ENCODE peak calls at places on chromosomes 1 and 21, in seven cellular contexts. One of them, this sample, is unnamed.

GRCh38 chr1:27318137-27318536 is 3.8 kb upstream of the TMEM222 start:
- DNase-seq in HepG2: no peak
- DNase-seq in SK-N-SH: no peak
- DNase-seq in K562: no peak
- DNase-seq in GM12878: no peak
- DNase-seq in H1: no peak
- DNase-seq in HCT116: no peak
- DNase-seq in this sample: no peak

GRCh38 chr1:184536246-184536985 is 149.6 kb downstream of the C1orf21 start:
- DNase-seq in GM12878: no peak
- DNase-seq in SK-N-SH: no peak
- DNase-seq in HCT116: no peak
- DNase-seq in HepG2: no peak
- DNase-seq in H1: no peak
- DNase-seq in K562: no peak
- DNase-seq in this sample: no peak

GRCh38 chr1:109388884-109389637 is 8.7 kb downstream of the SORT1 start:
- DNase-seq in GM12878: no peak
- DNase-seq in HCT116: no peak
- DNase-seq in K562: peak; percentile 55
- DNase-seq in H1: no peak
- DNase-seq in SK-N-SH: no peak
- DNase-seq in HepG2: no peak
- DNase-seq in this sample: no peak

GRCh38 chr1:62364726-62365125 is 45.5 kb upstream of the KANK4 start:
- DNase-seq in SK-N-SH: no peak
- DNase-seq in K562: no peak
- DNase-seq in HCT116: no peak
- DNase-seq in H1: no peak
- DNase-seq in GM12878: no peak
- DNase-seq in HepG2: peak; percentile 20
- DNase-seq in this sample: no peak

GRCh38 chr1:237580726-237581125 is 310.0 kb downstream of the ZP4 start:
- DNase-seq in GM12878: no peak
- DNase-seq in HepG2: no peak
- DNase-seq in SK-N-SH: no peak
- DNase-seq in K562: no peak
- DNase-seq in HCT116: no peak
- DNase-seq in H1: no peak
- DNase-seq in this sample: no peak

GRCh38 chr21:42358937-42359336 is 7.4 kb downstream of the TFF1 start:
- DNase-seq in HCT116: no peak
- DNase-seq in K562: peak; percentile 73
- DNase-seq in SK-N-SH: no peak
- DNase-seq in HepG2: no peak
- DNase-seq in GM12878: no peak
- DNase-seq in H1: no peak
- DNase-seq in this sample: no peak

GRCh38 chr1:214500349-214501055 is 50.9 kb downstream of the PTPN14 start:
- DNase-seq in SK-N-SH: no peak
- DNase-seq in HepG2: no peak
- DNase-seq in GM12878: no peak
- DNase-seq in HCT116: no peak
- DNase-seq in H1: no peak
- DNase-seq in K562: no peak
- DNase-seq in this sample: no peak

GRCh38 chr1:244324176-244324883 is 127.4 kb downstream of the ADSS2 start:
- DNase-seq in HepG2: no peak
- DNase-seq in SK-N-SH: no peak
- DNase-seq in GM12878: no peak
- DNase-seq in HCT116: no peak
- DNase-seq in H1: no peak
- DNase-seq in K562: no peak
- DNase-seq in this sample: no peak

GRCh38 chr1:112358061-112358770 is 37.8 kb upstream of the CTTNBP2NL start:
- DNase-seq in K562: no peak
- DNase-seq in H1: no peak
- DNase-seq in SK-N-SH: no peak
- DNase-seq in HCT116: no peak
- DNase-seq in GM12878: no peak
- DNase-seq in HepG2: no peak
- DNase-seq in this sample: no peak

GRCh38 chr21:30232011-30232410 is 16.1 kb upstream of the CLDN8 start:
- DNase-seq in SK-N-SH: no peak
- DNase-seq in HepG2: no peak
- DNase-seq in H1: no peak
- DNase-seq in HCT116: no peak
- DNase-seq in GM12878: no peak
- DNase-seq in K562: no peak
- DNase-seq in this sample: no peak

GRCh38 chr1:168019407-168019806 is 82.5 kb upstream of the MPC2 start:
- DNase-seq in HepG2: no peak
- DNase-seq in K562: no peak
- DNase-seq in H1: no peak
- DNase-seq in HCT116: no peak
- DNase-seq in SK-N-SH: no peak
- DNase-seq in GM12878: no peak
- DNase-seq in this sample: no peak

GRCh38 chr1:226093621-226094020 is 31.1 kb downstream of the H3-3A start:
- DNase-seq in H1: no peak
- DNase-seq in HepG2: no peak
- DNase-seq in GM12878: no peak
- DNase-seq in K562: no peak
- DNase-seq in SK-N-SH: no peak
- DNase-seq in HCT116: no peak
- DNase-seq in this sample: no peak

GRCh38 chr1:99469641-99470040 is 176.3 kb upstream of the PALMD start:
- DNase-seq in SK-N-SH: no peak
- DNase-seq in HepG2: no peak
- DNase-seq in GM12878: no peak
- DNase-seq in HCT116: no peak
- DNase-seq in K562: no peak
- DNase-seq in H1: no peak
- DNase-seq in this sample: no peak

GRCh38 chr1:91036894-91037829 is 15.3 kb upstream of the ZNF644 start:
- DNase-seq in GM12878: no peak
- DNase-seq in HCT116: no peak
- DNase-seq in K562: no peak
- DNase-seq in HepG2: peak; percentile 86
- DNase-seq in H1: no peak
- DNase-seq in SK-N-SH: no peak
- DNase-seq in this sample: no peak

GRCh38 chr1:66924756-66925557 is at the start of the genes DNAI4 and MIER1:
- DNase-seq in SK-N-SH: peak; percentile 98
- DNase-seq in HCT116: peak; percentile 96
- DNase-seq in HepG2: peak; percentile 96
- DNase-seq in GM12878: peak; percentile 87
- DNase-seq in H1: peak; percentile 94
- DNase-seq in K562: peak; percentile 99
- DNase-seq in this sample: peak; percentile 96

GRCh38 chr1:183687546-183688279 is 34.6 kb upstream of the APOBEC4 start:
- DNase-seq in GM12878: no peak
- DNase-seq in SK-N-SH: no peak
- DNase-seq in HCT116: no peak
- DNase-seq in HepG2: no peak
- DNase-seq in K562: no peak
- DNase-seq in H1: no peak
- DNase-seq in this sample: no peak

GRCh38 chr1:184555665-184556641 is 169.1 kb downstream of the C1orf21 start:
- DNase-seq in SK-N-SH: no peak
- DNase-seq in HCT116: no peak
- DNase-seq in HepG2: no peak
- DNase-seq in H1: no peak
- DNase-seq in K562: no peak
- DNase-seq in GM12878: no peak
- DNase-seq in this sample: no peak

GRCh38 chr1:212341090-212341489 is 55.9 kb downstream of the PPP2R5A start:
- DNase-seq in GM12878: no peak
- DNase-seq in HCT116: no peak
- DNase-seq in H1: no peak
- DNase-seq in K562: no peak
- DNase-seq in SK-N-SH: no peak
- DNase-seq in HepG2: no peak
- DNase-seq in this sample: no peak

GRCh38 chr1:72845342-72845741 is 563.0 kb upstream of the NEGR1 start:
- DNase-seq in HCT116: no peak
- DNase-seq in H1: no peak
- DNase-seq in K562: no peak
- DNase-seq in SK-N-SH: no peak
- DNase-seq in GM12878: no peak
- DNase-seq in HepG2: peak; percentile 0
- DNase-seq in this sample: no peak

GRCh38 chr1:112731451-112731850 is 16.3 kb upstream of the PPM1J start:
- DNase-seq in SK-N-SH: no peak
- DNase-seq in HCT116: no peak
- DNase-seq in H1: no peak
- DNase-seq in K562: no peak
- DNase-seq in GM12878: no peak
- DNase-seq in HepG2: no peak
- DNase-seq in this sample: no peak

GRCh38 chr1:72781038-72781437 is 498.7 kb upstream of the NEGR1 start:
- DNase-seq in GM12878: no peak
- DNase-seq in K562: no peak
- DNase-seq in H1: no peak
- DNase-seq in SK-N-SH: peak; percentile 24
- DNase-seq in HCT116: no peak
- DNase-seq in HepG2: no peak
- DNase-seq in this sample: no peak

GRCh38 chr1:95004013-95004412 is 68.7 kb downstream of the ALG14 start:
- DNase-seq in GM12878: no peak
- DNase-seq in K562: no peak
- DNase-seq in H1: no peak
- DNase-seq in SK-N-SH: no peak
- DNase-seq in HepG2: no peak
- DNase-seq in HCT116: no peak
- DNase-seq in this sample: no peak

GRCh38 chr1:246035060-246035531 is 472.0 kb downstream of the SMYD3 start:
- DNase-seq in HCT116: no peak
- DNase-seq in HepG2: no peak
- DNase-seq in K562: no peak
- DNase-seq in H1: no peak
- DNase-seq in SK-N-SH: peak; percentile 53
- DNase-seq in GM12878: no peak
- DNase-seq in this sample: no peak

GRCh38 chr1:56414728-56415224 is 164.6 kb downstream of the PLPP3 start:
- DNase-seq in SK-N-SH: no peak
- DNase-seq in H1: no peak
- DNase-seq in GM12878: no peak
- DNase-seq in HepG2: peak; percentile 99
- DNase-seq in HCT116: no peak
- DNase-seq in K562: no peak
- DNase-seq in this sample: no peak

GRCh38 chr21:35559881-35560280 is 500.4 kb downstream of the SETD4 start:
- DNase-seq in SK-N-SH: no peak
- DNase-seq in K562: no peak
- DNase-seq in GM12878: no peak
- DNase-seq in HCT116: no peak
- DNase-seq in HepG2: no peak
- DNase-seq in H1: no peak
- DNase-seq in this sample: no peak

GRCh38 chr1:48876221-48876785 is 99.6 kb upstream of the BEND5 start:
- DNase-seq in HepG2: no peak
- DNase-seq in H1: no peak
- DNase-seq in GM12878: no peak
- DNase-seq in SK-N-SH: no peak
- DNase-seq in HCT116: no peak
- DNase-seq in K562: no peak
- DNase-seq in this sample: no peak

GRCh38 chr21:43916076-43916475 is 51.1 kb downstream of the AGPAT3 start:
- DNase-seq in HCT116: no peak
- DNase-seq in H1: no peak
- DNase-seq in HepG2: no peak
- DNase-seq in K562: peak; percentile 46
- DNase-seq in SK-N-SH: no peak
- DNase-seq in GM12878: no peak
- DNase-seq in this sample: no peak

GRCh38 chr21:14862794-14863720 is 201.7 kb downstream of the NRIP1 start:
- DNase-seq in H1: no peak
- DNase-seq in K562: peak; percentile 16
- DNase-seq in HCT116: no peak
- DNase-seq in HepG2: peak; percentile 13
- DNase-seq in SK-N-SH: no peak
- DNase-seq in GM12878: no peak
- DNase-seq in this sample: peak; percentile 83
- TF ChIP-seq JUND in H1: no peak
- TF ChIP-seq JUND in K562: no peak
- TF ChIP-seq JUND in HCT116: no peak
- TF ChIP-seq JUND in HepG2: no peak
- TF ChIP-seq JUND in SK-N-SH: no peak
- TF ChIP-seq JUND in GM12878: no peak
- TF ChIP-seq JUND in this sample: no peak

DNA sequence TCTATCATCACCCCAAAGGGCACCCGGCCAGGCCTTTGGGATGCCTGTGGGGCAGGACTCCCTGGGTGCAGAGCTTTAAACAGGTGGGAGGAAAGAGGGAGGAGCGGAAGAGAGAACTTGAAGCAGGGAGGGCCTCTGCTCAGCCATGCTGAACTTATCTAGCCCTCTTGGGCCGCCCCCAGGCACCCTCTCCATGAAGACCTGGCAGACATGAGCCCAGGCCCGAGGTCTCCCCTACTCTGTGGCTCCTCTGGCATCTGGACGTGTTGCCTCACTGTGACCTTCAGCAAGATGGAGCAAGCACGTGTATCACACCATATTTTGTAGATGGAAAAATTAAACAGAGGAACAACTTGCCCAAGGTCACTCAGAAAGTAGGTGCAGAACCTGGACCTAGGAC is 711.4 kb downstream of the MATN1 start:
- DNase-seq in K562: no peak
- DNase-seq in GM12878: no peak
- DNase-seq in SK-N-SH: no peak
- DNase-seq in H1: no peak
- DNase-seq in HepG2: no peak
- DNase-seq in HCT116: no peak
- DNase-seq in this sample: no peak
- TF ChIP-seq JUND in K562: no peak
- TF ChIP-seq JUND in GM12878: no peak
- TF ChIP-seq JUND in SK-N-SH: no peak
- TF ChIP-seq JUND in H1: no peak
- TF ChIP-seq JUND in HepG2: no peak
- TF ChIP-seq JUND in HCT116: no peak
- TF ChIP-seq JUND in this sample: no peak

DNA sequence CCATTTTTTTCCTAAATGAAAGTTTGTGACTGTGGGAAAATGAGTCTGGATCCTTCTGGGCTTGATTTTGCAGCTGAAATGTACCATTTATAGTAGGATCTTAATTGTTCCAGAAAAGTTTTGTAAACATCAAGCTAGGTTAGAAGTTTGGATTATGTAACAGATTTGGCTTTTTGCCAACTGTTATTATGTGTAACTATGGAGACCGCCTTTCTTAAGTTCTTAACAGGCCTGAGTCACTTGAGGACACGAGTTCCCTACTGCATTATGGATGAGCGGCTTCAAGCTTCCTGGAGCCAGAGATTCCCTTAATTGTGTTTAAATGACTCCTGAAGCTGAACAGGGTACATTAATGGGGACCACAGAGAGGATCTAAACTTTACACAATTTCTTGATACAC is 22.2 kb downstream of the SLC25A33 start:
- DNase-seq in GM12878: no peak
- DNase-seq in HepG2: no peak
- DNase-seq in HCT116: no peak
- DNase-seq in SK-N-SH: peak; percentile 30
- DNase-seq in H1: no peak
- DNase-seq in K562: peak; percentile 33
- DNase-seq in this sample: peak; percentile 56
- TF ChIP-seq JUND in GM12878: no peak
- TF ChIP-seq JUND in HepG2: no peak
- TF ChIP-seq JUND in HCT116: no peak
- TF ChIP-seq JUND in SK-N-SH: no peak
- TF ChIP-seq JUND in H1: no peak
- TF ChIP-seq JUND in K562: no peak
- TF ChIP-seq JUND in this sample: no peak

GRCh38 chr1:230757856-230758704 is 10.9 kb downstream of the CAPN9 start:
- DNase-seq in H1: no peak
- DNase-seq in SK-N-SH: no peak
- DNase-seq in K562: no peak
- DNase-seq in HCT116: no peak
- DNase-seq in GM12878: no peak
- DNase-seq in HepG2: no peak
- DNase-seq in this sample: peak; percentile 87
- TF ChIP-seq JUND in H1: no peak
- TF ChIP-seq JUND in SK-N-SH: no peak
- TF ChIP-seq JUND in K562: no peak
- TF ChIP-seq JUND in HCT116: no peak
- TF ChIP-seq JUND in GM12878: no peak
- TF ChIP-seq JUND in HepG2: no peak
- TF ChIP-seq JUND in this sample: no peak

This sample was measured in T47D.